ENCODE peak calls at places on chromosomes 5 and 9, in five cellular contexts. J is tibial nerve; O is CD4-positive, CD25-positive, alpha-beta regulatory T cell; S is dorsolateral prefrontal cortex; V is upper lobe of left lung. H is an unnamed sample.

GRCh38 chr9:5708414-5708813 is 79.5 kb downstream of the RIC1 start:
- DNase-seq in J (no peak), O (no peak), S (no peak), V (no peak), H (no peak)

GRCh38 chr5:170312666-170313065 is 15.1 kb upstream of the LCP2 start:
- DNase-seq in J (no peak), O (peak; percentile 50), S (no peak), V (no peak), H (no peak)

GRCh38 chr9:26264709-26265601 is 586.7 kb upstream of the TUSC1 start:
- DNase-seq in J (no peak), O (no peak), S (no peak), V (no peak), H (no peak)

GRCh38 chr5:58011301-58011700 is 448.6 kb downstream of the PLK2 start:
- DNase-seq in J (no peak), O (no peak), S (no peak), V (no peak), H (no peak)

GRCh38 chr5:172156541-172156994 is 31.5 kb downstream of the STK10 start:
- DNase-seq in J (no peak), O (no peak), S (no peak), V (no peak), H (no peak)

GRCh38 chr9:114603183-114603582 is 7.9 kb upstream of the TMEM268 start:
- DNase-seq in J (no peak), O (no peak), S (no peak), V (no peak), H (no peak)

GRCh38 chr9:84493284-84493947 is 152.9 kb upstream of the SLC28A3 start:
- DNase-seq in J (no peak), O (no peak), S (no peak), V (no peak), H (no peak)

GRCh38 chr9:81080900-81081299 is 608.4 kb downstream of the TLE1 start:
- DNase-seq in J (no peak), O (no peak), S (no peak), V (no peak), H (no peak)

GRCh38 chr5:176776916-176777315 is 33.4 kb upstream of the UNC5A start:
- DNase-seq in J (no peak), O (no peak), S (no peak), V (peak; percentile 30), H (no peak)

GRCh38 chr9:87572719-87573118 is 75.1 kb downstream of the DAPK1 start:
- DNase-seq in J (no peak), O (no peak), S (no peak), V (no peak), H (no peak)

GRCh38 chr9:134623408-134624066 is 18.1 kb upstream of the COL5A1 start:
- DNase-seq in J (no peak), O (no peak), S (no peak), V (peak; percentile 73), H (no peak)

GRCh38 chr5:10859393-10860195 is 98.6 kb upstream of the DAP start:
- DNase-seq in J (peak; percentile 20), O (no peak), S (no peak), V (peak; percentile 25), H (no peak)

GRCh38 chr9:94692601-94693000 is 33.9 kb upstream of the AOPEP start:
- DNase-seq in J (no peak), O (no peak), S (no peak), V (no peak), H (no peak)

GRCh38 chr9:93036887-93037475 is 21.5 kb upstream of the SUSD3 start:
- DNase-seq in J (no peak), O (no peak), S (no peak), V (no peak), H (no peak)

GRCh38 chr9:110864011-110864410 is 174.3 kb downstream of the LPAR1 start:
- DNase-seq in J (no peak), O (no peak), S (no peak), V (no peak), H (no peak)

GRCh38 chr5:172789687-172790495 is 18.9 kb upstream of the DUSP1 start:
- DNase-seq in J (no peak), O (no peak), S (no peak), V (peak; percentile 87), H (peak; percentile 52)

GRCh38 chr5:2755371-2755715 is 3.9 kb upstream of the IRX2 start:
- DNase-seq in J (no peak), O (no peak), S (no peak), V (no peak), H (no peak)

GRCh38 chr5:43643327-43643726 is 40.3 kb downstream of the NNT start:
- DNase-seq in J (no peak), O (no peak), S (no peak), V (no peak), H (no peak)

GRCh38 chr5:134122530-134122929 is 8.0 kb downstream of the TCF7 start:
- DNase-seq in J (no peak), O (peak; percentile 35), S (no peak), V (no peak), H (no peak)

GRCh38 chr5:116495786-116496185 is 78.8 kb downstream of the SEMA6A start:
- DNase-seq in J (no peak), O (no peak), S (no peak), V (no peak), H (no peak)

GRCh38 chr5:32225445-32225844 is 51.3 kb upstream of the GOLPH3 start:
- DNase-seq in J (peak; percentile 60), O (no peak), S (no peak), V (no peak), H (no peak)

GRCh38 chr5:61809651-61810050 is 477.6 kb downstream of the ZSWIM6 start:
- DNase-seq in J (no peak), O (no peak), S (no peak), V (no peak), H (no peak)

GRCh38 chr9:84045481-84046097 is 65.0 kb downstream of the RMI1 start:
- DNase-seq in J (no peak), O (no peak), S (no peak), V (no peak), H (no peak)

GRCh38 chr9:109733690-109734089 is 46.3 kb upstream of the PALM2AKAP2 start:
- DNase-seq in J (no peak), O (no peak), S (no peak), V (no peak), H (no peak)

GRCh38 chr9:121333950-121334773 is 35.9 kb downstream of the STOM start:
- DNase-seq in J (no peak), O (no peak), S (no peak), V (no peak), H (no peak)

GRCh38 chr5:89981871-89982773 is 427.4 kb downstream of the CETN3 start:
- DNase-seq in J (no peak), O (no peak), S (no peak), V (no peak), H (no peak)

GRCh38 chr5:146516151-146516475 is at the start of gene GPR151:
- DNase-seq in J (no peak), O (no peak), S (no peak), V (no peak), H (no peak)

GRCh38 chr9:100637787-100638186 is 59.9 kb downstream of the CAVIN4 start:
- DNase-seq in J (no peak), O (no peak), S (no peak), V (no peak), H (no peak)

GRCh38 chr9:32705059-32705458 is 69.6 kb upstream of the TAF1L start:
- DNase-seq in J (no peak), O (no peak), S (no peak), V (no peak), H (no peak)

GRCh38 chr9:98430535-98430934 is 175.1 kb upstream of the TBC1D2 start:
- DNase-seq in J (peak; percentile 17), O (no peak), S (no peak), V (no peak), H (peak; percentile 23)

GRCh38 chr9:70589571-70590263 is 175.3 kb upstream of the KLF9 start:
- DNase-seq in J (peak; percentile 68), O (no peak), S (no peak), V (no peak), H (no peak)

GRCh38 chr5:149348463-149348862 is 3.2 kb downstream of the GRPEL2 start:
- DNase-seq in J (no peak), O (no peak), S (no peak), V (no peak), H (no peak)
- H3K27ac ChIP-seq in J (no peak overlapping the region), O (peak overlapping the region; percentile 84), S (no peak overlapping the region), V (peak overlapping the region; percentile 71), H (no peak overlapping the region)

GRCh38 chr5:7857361-7857760 is 6.4 kb upstream of the CFAP90 start:
- DNase-seq in J (no peak), O (no peak), S (no peak), V (no peak), H (no peak)
- H3K27ac ChIP-seq in J (no peak overlapping the region), O (no peak overlapping the region), S (peak overlapping the region; percentile 27), V (no peak overlapping the region), H (no peak overlapping the region)

DNA sequence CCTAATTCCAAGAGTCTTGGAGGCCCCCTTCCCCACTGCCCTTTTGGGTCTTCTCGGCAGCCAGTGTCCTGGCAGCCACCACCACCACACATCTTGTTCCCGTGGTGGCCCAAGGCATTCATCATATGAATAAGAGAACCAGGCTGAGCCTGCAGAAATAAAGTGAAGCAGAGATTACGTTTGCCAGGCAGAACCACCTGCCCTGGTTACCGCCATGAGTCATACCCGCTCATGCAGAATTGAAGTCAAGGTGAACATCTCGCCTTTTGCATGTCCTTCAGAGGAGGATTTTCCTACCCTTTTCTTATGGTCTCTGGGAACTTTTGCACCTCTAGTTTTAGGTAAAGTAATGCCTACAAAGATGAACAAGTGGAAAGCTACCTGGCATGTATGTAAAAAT is 119.5 kb upstream of the LMX1B start:
- DNase-seq in J (no peak), O (no peak), S (no peak), V (no peak), H (no peak)
- H3K27ac ChIP-seq in J (no peak overlapping the region), O (no peak overlapping the region), S (peak overlapping the region; percentile 6), V (no peak overlapping the region), H (peak overlapping the region; percentile 22)

GRCh38 chr9:90966475-90967150 is 165.0 kb downstream of the SYK start:
- DNase-seq in J (no peak), O (no peak), S (no peak), V (peak; percentile 43), H (no peak)
- H3K27ac ChIP-seq in J (no peak overlapping the region), O (no peak overlapping the region), S (no peak overlapping the region), V (no peak overlapping the region), H (no peak overlapping the region)

DNA sequence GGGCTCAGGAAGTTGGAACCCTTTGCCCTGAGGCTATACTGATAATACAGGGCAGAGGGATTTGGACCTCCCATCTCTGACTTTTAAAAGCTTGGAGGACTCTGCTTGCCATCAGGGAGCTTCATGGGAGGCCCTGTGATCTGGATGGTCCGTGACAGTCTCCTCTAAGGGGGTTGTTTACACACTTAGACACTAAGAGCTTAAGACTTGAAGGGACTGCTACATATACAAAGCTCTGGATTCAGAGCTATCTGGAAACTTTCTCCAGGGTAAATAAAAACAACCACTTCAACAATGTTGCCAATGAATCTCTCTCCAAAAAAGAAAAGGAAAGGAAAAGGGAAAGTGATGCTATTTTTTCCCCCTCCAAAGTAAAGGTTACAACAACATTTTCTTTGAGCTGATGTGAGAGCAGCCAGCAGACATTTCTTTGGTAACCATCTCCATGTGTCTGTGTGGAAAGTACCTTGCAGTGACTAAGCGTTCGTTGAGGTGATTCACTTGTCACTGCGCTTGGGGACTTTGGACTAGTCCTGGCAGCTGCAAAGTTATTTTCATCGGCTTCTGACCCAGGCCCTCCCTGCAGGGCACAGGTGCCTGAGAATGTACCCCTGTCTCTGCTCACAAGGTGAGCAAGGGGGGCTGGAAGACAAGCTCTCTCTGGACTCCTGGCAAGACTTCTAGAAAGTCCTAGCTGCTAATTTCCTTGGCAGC is 262.1 kb upstream of the KLF4 start:
- DNase-seq in J (peak; percentile 44), O (no peak), S (no peak), V (no peak), H (no peak)
- H3K27ac ChIP-seq in J (peak overlapping the region; percentile 89), O (no peak overlapping the region), S (peak overlapping the region; percentile 89), V (peak overlapping the region; percentile 60), H (peak overlapping the region; percentile 85)

GRCh38 chr9:35904966-35905781 is 828 bp upstream of the HRCT1 start:
- DNase-seq in J (no peak), O (no peak), S (no peak), V (no peak), H (no peak)
- H3K27ac ChIP-seq in J (peak overlapping the region; percentile 93), O (no peak overlapping the region), S (peak overlapping the region; percentile 84), V (peak overlapping the region; percentile 94), H (peak overlapping the region; percentile 26)

H was measured in substantia nigra.